ENCODE peak calls at places on chromosomes 11 and 22, in four cellular contexts. N is PC-9, G is foreskin fibroblast, W is gastrocnemius medialis. B is an unnamed sample.

GRCh38 chr11:121482231-121483129 is 29.7 kb upstream of the SORL1-AS1 start:
- DNase-seq in N (no peak), G (no peak), W (no peak), B (no peak)

GRCh38 chr11:131922220-131922619 is 551.8 kb downstream of the NTM start:
- DNase-seq in N (no peak), G (no peak), W (no peak), B (no peak)

GRCh38 chr11:120172054-120172881 is 34.4 kb upstream of the TRIM29 start:
- DNase-seq in N (peak; percentile 63), G (peak; percentile 82), W (peak; percentile 38), B (peak; percentile 55)

GRCh38 chr11:12446863-12447262 is 69.5 kb downstream of the PARVA start:
- DNase-seq in N (no peak), G (no peak), W (no peak), B (no peak)

GRCh38 chr22:35838849-35839646 is 121.4 kb downstream of the APOL5 start:
- DNase-seq in N (peak; percentile 30), G (peak; percentile 90), W (peak; percentile 23), B (peak; percentile 77)

GRCh38 chr11:65953471-65953870 is 8.1 kb upstream of the SART1 start:
- DNase-seq in N (no peak), G (no peak), W (no peak), B (no peak)

GRCh38 chr11:113251281-113251680 is 63.1 kb upstream of the TTC12 start:
- DNase-seq in N (no peak), G (no peak), W (no peak), B (no peak)

GRCh38 chr11:12441081-12441801 is 63.9 kb downstream of the PARVA start:
- DNase-seq in N (no peak), G (peak; percentile 73), W (no peak), B (peak; percentile 45)

GRCh38 chr11:108142304-108142703 is 20.9 kb downstream of the ACAT1 start:
- DNase-seq in N (no peak), G (no peak), W (no peak), B (no peak)

GRCh38 chr11:13384837-13385417 is 78.1 kb downstream of the BTBD10 start:
- DNase-seq in N (peak; percentile 6), G (peak; percentile 73), W (no peak), B (peak; percentile 50)

GRCh38 chr11:102118937-102119336 is 8.7 kb downstream of the YAP1 start:
- DNase-seq in N (no peak), G (no peak), W (no peak), B (no peak)

GRCh38 chr11:15714641-15715399 is 600.1 kb downstream of the INSC start:
- DNase-seq in N (no peak), G (peak; percentile 1), W (no peak), B (no peak)

GRCh38 chr11:116607027-116607426 is 165.8 kb downstream of the BUD13 start:
- DNase-seq in N (no peak), G (no peak), W (no peak), B (no peak)
- TF ChIP-seq CTCF in N (no peak), G (no peak), W (no peak), B (no peak)

DNA sequence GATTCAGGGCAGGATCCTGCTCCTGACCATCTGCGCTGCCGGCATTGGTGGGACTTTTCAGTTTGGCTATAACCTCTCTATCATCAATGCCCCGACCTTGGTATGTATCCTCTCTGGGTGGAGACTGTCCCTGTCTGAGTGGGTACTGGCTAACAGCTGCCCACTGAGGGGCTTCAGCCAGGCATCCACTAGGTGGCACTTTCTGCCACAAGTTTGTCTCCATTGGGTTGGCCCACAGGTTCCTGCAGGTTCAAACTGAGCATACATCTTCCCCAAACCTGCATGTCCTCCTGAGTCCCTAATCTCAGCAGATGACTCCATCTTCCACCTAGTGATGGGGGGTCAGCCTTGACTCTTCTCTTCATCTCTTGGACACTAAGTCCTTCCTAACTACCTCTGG is 4.4 kb downstream of the SLC2A11 start:
- DNase-seq in N (peak; percentile 35), G (peak; percentile 62), W (no peak), B (peak; percentile 43)
- TF ChIP-seq CTCF in N (peak; percentile 70), G (peak; percentile 67), W (peak; percentile 29), B (peak; percentile 64)

DNA sequence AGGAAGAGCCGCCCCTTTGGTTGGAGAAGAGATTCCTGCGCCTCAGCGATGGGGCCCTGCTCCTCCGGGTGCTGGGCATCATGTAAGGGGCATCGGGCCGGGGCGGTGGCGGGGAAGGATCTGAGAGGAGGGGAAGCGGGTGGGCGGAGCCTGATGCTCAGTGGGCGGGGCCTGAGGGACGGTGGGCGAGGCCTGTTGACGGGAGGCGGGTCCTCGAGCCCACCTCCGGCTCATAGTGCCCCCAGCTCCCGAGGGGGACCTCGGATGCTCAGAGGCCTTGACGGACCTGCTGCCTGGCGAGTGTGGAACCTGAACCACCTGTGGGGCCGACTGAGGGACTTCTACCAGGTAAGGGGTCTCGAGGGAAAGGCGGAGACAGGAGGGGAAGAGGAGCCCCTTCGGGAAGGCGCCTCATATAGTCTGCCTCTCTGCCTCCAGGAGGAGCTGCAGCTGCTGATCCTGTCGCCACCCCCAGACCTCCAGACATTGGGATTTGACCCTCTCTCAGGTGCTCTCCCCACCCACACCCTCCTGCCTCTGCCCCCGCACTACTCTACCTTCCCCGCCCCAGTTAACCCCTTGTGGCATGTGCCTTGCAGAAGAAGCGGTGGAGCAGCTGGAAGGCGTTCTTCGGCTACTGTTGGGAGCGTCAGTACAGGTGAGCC is 799 bp downstream of the CCDC88B start:
- DNase-seq in N (no peak), G (no peak), W (no peak), B (no peak)
- TF ChIP-seq CTCF in N (no peak), G (no peak), W (no peak), B (peak; percentile 4)

GRCh38 chr11:109424893-109425292 is 2.9 kb downstream of the C11orf87 start:
- DNase-seq in N (peak; percentile 26), G (no peak), W (no peak), B (no peak)

GRCh38 chr11:109423860-109424190 is 1.8 kb downstream of the C11orf87 start:
- DNase-seq in N (no peak), G (no peak), W (no peak), B (no peak)

GRCh38 chr11:109425554-109425953 is 3.6 kb downstream of the C11orf87 start:
- DNase-seq in N (no peak), G (peak; percentile 20), W (no peak), B (peak; percentile 47)

GRCh38 chr11:109423114-109423859 is 1.3 kb downstream of the C11orf87 start:
- DNase-seq in N (no peak), G (peak; percentile 4), W (no peak), B (no peak)

GRCh38 chr11:109426442-109426841 is 4.5 kb downstream of the C11orf87 start:
- DNase-seq in N (no peak), G (no peak), W (no peak), B (no peak)
- TF ChIP-seq CTCF in N (peak; percentile 31), G (no peak), W (no peak), B (peak; percentile 40)

DNA sequence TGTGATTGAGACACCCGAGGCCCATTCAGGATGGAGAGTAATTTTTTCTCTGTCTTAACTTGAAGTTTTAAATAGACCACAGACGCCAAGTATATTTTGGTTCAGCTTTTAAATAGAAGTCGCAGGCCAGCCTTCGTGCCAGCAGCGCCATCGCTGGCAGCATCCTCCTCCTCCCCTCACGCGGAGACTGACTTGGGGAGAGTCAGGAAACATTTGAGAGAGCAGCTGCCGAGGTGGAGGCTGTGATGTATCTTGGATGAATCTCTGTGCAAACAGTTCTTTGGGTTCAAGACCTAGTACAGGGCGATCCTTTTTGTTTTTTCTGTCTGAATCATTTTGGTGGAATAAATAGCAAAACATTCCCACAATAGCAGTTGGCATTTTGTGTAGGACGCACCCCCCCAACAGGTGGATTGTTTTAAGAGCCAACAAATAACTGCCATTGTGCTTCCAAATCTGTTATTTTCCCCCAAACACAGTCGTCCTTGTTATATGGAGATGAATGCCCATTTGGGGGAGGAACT is 920 bp upstream of the DMC1 start:
- DNase-seq in N (peak; percentile 35), G (peak; percentile 68), W (no peak), B (peak; percentile 39)
- TF ChIP-seq CTCF in N (no peak), G (no peak), W (no peak), B (peak; percentile 21)

GRCh38 chr11:84524422-84525051 is 1102.6 kb downstream of the DLG2 start:
- DNase-seq in N (no peak), G (peak; percentile 1), W (no peak), B (peak; percentile 49)
- TF ChIP-seq CTCF in N (peak; percentile 68), G (peak; percentile 42), W (no peak), B (peak; percentile 77)

GRCh38 chr11:31493235-31493634 is 16.2 kb downstream of the IMMP1L start:
- DNase-seq in N (no peak), G (no peak), W (no peak), B (no peak)

GRCh38 chr11:31492320-31492913 is 17.0 kb downstream of the IMMP1L start:
- DNase-seq in N (no peak), G (peak; percentile 29), W (no peak), B (peak; percentile 30)

GRCh38 chr11:31487848-31488247 is 21.6 kb downstream of the IMMP1L start:
- DNase-seq in N (no peak), G (peak; percentile 72), W (no peak), B (peak; percentile 68)
- TF ChIP-seq CTCF in N (peak; percentile 70), G (peak; percentile 48), W (no peak), B (peak; percentile 64)

GRCh38 chr22:50734986-50735738 is 2.8 kb upstream of the ACR start:
- DNase-seq in N (no peak), G (no peak), W (no peak), B (no peak)

GRCh38 chr22:50734343-50734771 is 3.6 kb upstream of the ACR start:
- DNase-seq in N (no peak), G (no peak), W (no peak), B (no peak)

GRCh38 chr22:50731811-50732624 is 6.0 kb upstream of the ACR start:
- DNase-seq in N (peak; percentile 28), G (peak; percentile 75), W (no peak), B (peak; percentile 44)

GRCh38 chr22:50732681-50733080 is 5.3 kb upstream of the ACR start:
- DNase-seq in N (no peak), G (no peak), W (no peak), B (no peak)

GRCh38 chr22:50733521-50734342 is 4.3 kb upstream of the ACR start:
- DNase-seq in N (no peak), G (peak; percentile 80), W (no peak), B (peak; percentile 59)
- TF ChIP-seq CTCF in N (no peak), G (no peak), W (no peak), B (peak; percentile 17)

DNA sequence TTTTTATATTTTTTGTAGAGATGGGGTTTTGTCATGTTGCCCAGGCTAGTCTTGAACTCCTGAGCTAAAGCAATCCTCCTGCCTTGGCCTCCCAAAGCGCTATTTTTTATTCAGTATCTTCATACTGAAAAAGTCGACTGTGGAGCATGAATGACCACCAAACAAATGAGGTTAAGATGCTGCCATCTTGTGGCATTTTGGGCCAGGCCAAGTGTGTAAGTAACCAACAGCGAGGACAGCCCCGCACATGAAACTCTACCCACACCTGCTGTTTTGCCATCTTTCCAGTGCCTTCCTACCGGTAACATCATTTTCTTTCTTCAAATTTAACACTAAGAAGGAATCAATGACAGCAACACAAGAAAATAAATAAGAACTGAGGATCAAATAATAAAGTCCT is 32.2 kb upstream of the AQP11 start:
- DNase-seq in N (peak; percentile 23), G (peak; percentile 45), W (no peak), B (no peak)
- TF ChIP-seq CTCF in N (peak; percentile 50), G (peak; percentile 16), W (no peak), B (peak; percentile 8)

B was measured in AG10803.